ENCODE peak calls at places on chromosomes 6 and 20, in nine cellular contexts. D, B, H, W, E, T, C, S and M are unnamed samples.

GRCh38 chr6:53928641-53929339 is 134.0 kb downstream of the LRRC1 start:
- DNase-seq in D (no peak), B (no peak), H (peak; percentile 94), W (no peak), E (no peak), T (no peak), C (no peak), S (no peak), M (no peak)

GRCh38 chr20:2558581-2559301 is 22.4 kb downstream of the TMC2 start:
- DNase-seq in D (no peak), B (no peak), H (no peak), W (no peak), E (no peak), T (no peak), C (no peak), S (no peak), M (no peak)

GRCh38 chr6:127608554-127609270 is 31.7 kb downstream of the C6orf58 start:
- DNase-seq in D (no peak), B (no peak), H (no peak), W (no peak), E (no peak), T (no peak), C (no peak), S (no peak), M (no peak)

GRCh38 chr6:12288844-12289654 is 1.1 kb upstream of the EDN1 start:
- DNase-seq in D (peak; percentile 48), B (peak; percentile 75), H (peak; percentile 91), W (peak; percentile 37), E (no peak), T (no peak), C (peak; percentile 59), S (no peak), M (no peak)

GRCh38 chr20:52601295-52601971 is 370.7 kb upstream of the TSHZ2 start:
- DNase-seq in D (no peak), B (no peak), H (no peak), W (no peak), E (no peak), T (no peak), C (no peak), S (no peak), M (no peak)

GRCh38 chr20:62119591-62120364 is 2.5 kb upstream of the LSM14B start:
- DNase-seq in D (no peak), B (no peak), H (no peak), W (no peak), E (peak; percentile 76), T (no peak), C (no peak), S (no peak), M (no peak)

GRCh38 chr20:32982617-32983458 is 21.4 kb downstream of the SUN5 start:
- DNase-seq in D (no peak), B (peak; percentile 55), H (no peak), W (no peak), E (no peak), T (no peak), C (no peak), S (no peak), M (no peak)

GRCh38 chr6:291148-291696 is 1.1 kb upstream of the DUSP22 start:
- DNase-seq in D (no peak), B (no peak), H (no peak), W (no peak), E (no peak), T (no peak), C (no peak), S (no peak), M (no peak)

GRCh38 chr20:64108731-64109389 is 1.5 kb upstream of the NPBWR2 start:
- DNase-seq in D (peak; percentile 16), B (no peak), H (no peak), W (no peak), E (peak; percentile 26), T (no peak), C (no peak), S (no peak), M (no peak)

GRCh38 chr20:16128538-16129106 is 444.6 kb downstream of the KIF16B start:
- DNase-seq in D (no peak), B (no peak), H (no peak), W (no peak), E (no peak), T (no peak), C (no peak), S (no peak), M (no peak)

GRCh38 chr20:44810391-44811149 is at the start of gene RIMS4:
- DNase-seq in D (no peak), B (peak; percentile 94), H (no peak), W (no peak), E (no peak), T (no peak), C (peak; percentile 49), S (no peak), M (no peak)

GRCh38 chr6:1515781-1516180 is 93.9 kb upstream of the FOXC1 start:
- DNase-seq in D (no peak), B (no peak), H (no peak), W (no peak), E (no peak), T (no peak), C (no peak), S (no peak), M (no peak)

GRCh38 chr20:62227591-62227976 is 7.5 kb upstream of the HRH3 start:
- DNase-seq in D (no peak), B (no peak), H (no peak), W (no peak), E (no peak), T (no peak), C (no peak), S (no peak), M (no peak)

GRCh38 chr20:32562495-32562911 is 22.6 kb downstream of the NOL4L start:
- DNase-seq in D (no peak), B (peak; percentile 70), H (no peak), W (no peak), E (no peak), T (no peak), C (no peak), S (no peak), M (no peak)

GRCh38 chr6:83096791-83097190 is 29.3 kb downstream of the DOP1A start:
- DNase-seq in D (no peak), B (no peak), H (no peak), W (no peak), E (no peak), T (no peak), C (no peak), S (no peak), M (peak; percentile 1)

GRCh38 chr6:166586424-166587156 is at the start of gene RAMACL:
- DNase-seq in D (no peak), B (peak; percentile 73), H (no peak), W (peak; percentile 29), E (no peak), T (no peak), C (no peak), S (no peak), M (no peak)

DNA sequence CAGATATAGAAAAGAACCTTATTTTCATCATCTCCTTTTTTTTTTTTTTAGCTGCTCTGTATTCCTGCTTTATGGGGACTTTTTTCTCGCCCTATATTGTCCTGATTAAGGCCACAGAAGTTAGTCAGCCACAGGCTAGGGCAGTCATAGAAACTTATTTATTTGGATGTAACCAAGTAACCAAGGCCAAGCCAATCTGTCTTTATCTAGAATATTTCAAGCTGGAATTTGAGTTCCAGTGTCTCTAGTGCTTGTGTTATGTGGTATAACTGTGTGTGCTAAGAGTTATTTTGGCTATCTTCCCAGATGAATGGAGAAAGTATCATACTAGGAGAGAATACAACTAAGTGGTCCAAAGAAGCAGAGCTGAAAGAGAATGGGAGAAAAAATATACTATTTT is 751.6 kb downstream of the CBLN4 start:
- DNase-seq in D (no peak), B (no peak), H (no peak), W (no peak), E (no peak), T (no peak), C (no peak), S (no peak), M (no peak)
- H3K9me3 ChIP-seq in D (no peaks in the 10 kb centered on the region), B (no peaks in the 10 kb centered on the region), H (peaks cover 5% of the 10 kb centered on the region), W (no peaks in the 10 kb centered on the region), E (no peaks in the 10 kb centered on the region), T (no peaks in the 10 kb centered on the region), C (no peaks in the 10 kb centered on the region), S (no peaks in the 10 kb centered on the region), M (peaks cover 25% of the 10 kb centered on the region)

DNA sequence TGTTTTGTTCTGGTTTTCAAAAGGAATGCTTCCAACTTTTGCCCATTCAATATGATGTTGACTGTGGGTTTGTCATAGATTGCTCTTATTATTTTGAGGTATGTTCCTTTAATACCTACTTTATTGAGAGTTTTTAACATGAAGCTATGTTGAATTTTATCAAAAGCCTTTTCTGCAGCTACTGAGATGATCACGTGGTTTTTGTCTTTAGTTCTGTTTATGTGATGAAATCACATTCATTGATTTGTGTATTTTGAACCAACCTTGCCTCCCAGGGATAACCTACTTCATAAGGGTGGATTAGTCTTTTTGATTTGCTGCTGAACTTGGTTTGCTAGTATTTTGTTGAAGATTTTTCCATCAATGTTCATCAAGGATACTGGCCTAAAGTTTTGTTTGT is 92.7 kb upstream of the TCF21 start:
- DNase-seq in D (no peak), B (no peak), H (no peak), W (no peak), E (no peak), T (no peak), C (no peak), S (no peak), M (no peak)
- H3K9me3 ChIP-seq in D (peaks cover 7% of the 10 kb centered on the region), B (no peaks in the 10 kb centered on the region), H (no peaks in the 10 kb centered on the region), W (no peaks in the 10 kb centered on the region), E (peaks cover 3% of the 10 kb centered on the region), T (no peaks in the 10 kb centered on the region), C (no peaks in the 10 kb centered on the region), S (no peaks in the 10 kb centered on the region), M (peaks cover 5% of the 10 kb centered on the region)

GRCh38 chr20:472137-472846 is 10.0 kb upstream of the TBC1D20 start:
- DNase-seq in D (no peak), B (no peak), H (no peak), W (no peak), E (no peak), T (no peak), C (no peak), S (no peak), M (no peak)

GRCh38 chr20:474581-474980 is 12.2 kb upstream of the TBC1D20 start:
- DNase-seq in D (no peak), B (no peak), H (no peak), W (no peak), E (no peak), T (no peak), C (no peak), S (no peak), M (no peak)

GRCh38 chr20:467755-468154 is 5.4 kb upstream of the TBC1D20 start:
- DNase-seq in D (no peak), B (no peak), H (no peak), W (no peak), E (no peak), T (no peak), C (no peak), S (no peak), M (no peak)

GRCh38 chr20:472889-473292 is 10.6 kb upstream of the TBC1D20 start:
- DNase-seq in D (no peak), B (no peak), H (no peak), W (no peak), E (no peak), T (no peak), C (no peak), S (no peak), M (no peak)

GRCh38 chr20:469746-470490 is 7.6 kb upstream of the TBC1D20 start:
- DNase-seq in D (no peak), B (no peak), H (no peak), W (no peak), E (no peak), T (no peak), C (no peak), S (no peak), M (no peak)
- H3K9me3 ChIP-seq in D (no peaks in the 10 kb centered on the region), B (peaks cover 8% of the 10 kb centered on the region), H (no peaks in the 10 kb centered on the region), W (no peaks in the 10 kb centered on the region), E (no peaks in the 10 kb centered on the region), T (no peaks in the 10 kb centered on the region), C (peaks cover 38% of the 10 kb centered on the region), S (no peaks in the 10 kb centered on the region), M (peaks cover 5% of the 10 kb centered on the region)

GRCh38 chr6:169087436-169088046 is 166.1 kb downstream of the THBS2 start:
- DNase-seq in D (no peak), B (no peak), H (no peak), W (no peak), E (no peak), T (no peak), C (no peak), S (no peak), M (no peak)
- H3K9me3 ChIP-seq in D (peaks cover 18% of the 10 kb centered on the region), B (peaks cover 3% of the 10 kb centered on the region), H (peaks cover 2% of the 10 kb centered on the region), W (no peaks in the 10 kb centered on the region), E (peaks cover 13% of the 10 kb centered on the region), T (no peaks in the 10 kb centered on the region), C (no peaks in the 10 kb centered on the region), S (peaks cover 2% of the 10 kb centered on the region), M (peaks cover 17% of the 10 kb centered on the region)